ENCODE peak calls at places on chromosomes 4 and X, in six cellular contexts. F is fibroblast of lung, O is SK-N-SH, Z is neural progenitor cell, S is HCT116, V is keratinocyte. R is an unnamed sample. For H3K4me1, the result is how much of the 10 kb centered on the place peaks cover.

GRCh38 chr4:101730291-101731117 is 60.0 kb upstream of the BANK1 start:
- DNase-seq in F (peak), O (peak), Z (peak), S (peak), V (peak), R (peak)

GRCh38 chr4:27011401-27011800 is 150.8 kb downstream of the STIM2 start:
- DNase-seq in F (no peak), O (no peak), Z (no peak), S (no peak), V (no peak), R (no peak)

GRCh38 chrX:40299502-40300118 is 201.9 kb upstream of the BCOR start:
- DNase-seq in F (no peak), O (no peak), Z (no peak), S (no peak), V (no peak), R (no peak)

GRCh38 chr4:97911236-97911906 is 231.9 kb downstream of the STPG2 start:
- DNase-seq in F (no peak), O (no peak), Z (peak), S (no peak), V (no peak), R (peak)

GRCh38 chrX:150842198-150842553 is 56.3 kb downstream of the CD99L2 start:
- DNase-seq in F (no peak), O (no peak), Z (no peak), S (no peak), V (no peak), R (no peak)

GRCh38 chrX:23333842-23334535 is 660 bp upstream of the PTCHD1 start:
- DNase-seq in F (no peak), O (peak), Z (peak), S (no peak), V (no peak), R (no peak)

GRCh38 chrX:113675278-113675677 is 834.6 kb upstream of the AMOT start:
- DNase-seq in F (no peak), O (no peak), Z (no peak), S (no peak), V (no peak), R (no peak)

GRCh38 chr4:154608555-154609252 is 3.8 kb downstream of the FGG start:
- DNase-seq in F (no peak), O (no peak), Z (no peak), S (no peak), V (no peak), R (no peak)

GRCh38 chr4:101155368-101155767 is 192.0 kb downstream of the PPP3CA start:
- DNase-seq in F (peak), O (no peak), Z (peak), S (peak), V (peak), R (no peak)

GRCh38 chr4:55733874-55734437 is 85.6 kb upstream of the EXOC1L start:
- DNase-seq in F (peak), O (peak), Z (no peak), S (peak), V (peak), R (peak)

DNA sequence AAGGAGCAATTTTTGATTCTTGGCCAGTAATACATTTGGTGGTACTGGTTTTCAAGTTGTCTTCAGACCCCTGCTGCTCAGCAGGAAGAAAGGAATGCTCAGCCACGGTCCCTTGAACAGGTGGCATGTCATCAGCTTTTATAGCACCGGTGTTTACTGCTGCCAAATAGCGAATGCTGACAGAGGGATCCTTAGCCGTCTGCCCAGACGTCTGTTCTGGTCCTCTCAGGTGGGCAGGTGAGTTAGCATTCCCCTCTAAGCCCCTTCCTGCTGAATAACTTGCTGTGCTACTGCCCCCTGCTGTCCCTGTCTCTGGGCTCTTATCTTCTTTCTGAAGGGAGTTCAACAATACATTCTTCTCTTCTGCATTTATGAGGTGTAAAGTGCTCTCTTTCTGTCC is 28.4 kb downstream of the BOD1L1 start:
- DNase-seq in F (no peak), O (peak), Z (peak), S (no peak), V (no peak), R (no peak)
- TF ChIP-seq CTCF in F (peak), O (peak), Z (peak), S (peak), V (peak), R (no peak)

DNA sequence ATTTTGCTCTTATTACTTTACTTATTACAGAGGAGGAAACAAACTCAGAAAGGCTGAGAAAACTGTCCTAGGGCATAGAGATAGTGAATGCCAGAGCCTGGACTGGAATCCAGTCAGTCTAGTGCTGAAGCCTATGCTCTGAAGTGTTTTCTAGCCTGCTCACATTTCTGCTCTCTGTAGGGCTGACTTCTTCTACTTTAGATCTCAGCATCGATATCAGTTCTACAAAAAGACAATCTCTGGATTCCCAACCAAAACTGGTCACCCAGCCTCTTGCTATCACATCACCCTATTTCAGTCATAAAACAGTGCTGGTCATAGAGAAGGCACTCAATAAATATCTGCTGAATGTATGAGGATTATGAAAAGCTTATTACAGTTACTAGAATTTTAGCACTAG is 87.2 kb downstream of the FAM13A start:
- DNase-seq in F (no peak), O (no peak), Z (no peak), S (no peak), V (no peak), R (no peak)
- H3K9ac ChIP-seq in F (no peak), O (no peak), Z (no peak), S (no peak), V (no peak), R (no peak)

DNA sequence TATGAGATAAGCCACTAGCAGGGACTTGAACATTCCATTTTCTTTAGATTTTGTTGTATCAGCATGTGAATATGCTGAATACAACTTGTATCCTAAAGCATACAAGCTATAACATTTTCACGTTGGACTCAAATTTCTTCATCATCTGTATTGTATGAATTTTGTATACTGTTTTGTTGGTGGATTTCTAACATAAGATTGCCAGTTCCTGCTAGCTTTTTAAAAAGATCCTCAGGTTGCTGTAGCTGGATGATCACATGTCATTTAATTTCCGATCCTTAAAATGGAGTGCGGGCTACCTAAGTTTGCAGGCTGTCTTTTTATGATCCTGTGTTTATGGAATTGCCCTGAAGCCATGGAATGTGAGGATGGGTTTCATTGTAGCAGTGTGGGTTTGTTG is 6.9 kb downstream of the PDLIM5 start:
- DNase-seq in F (no peak), O (no peak), Z (no peak), S (no peak), V (no peak), R (no peak)
- H3K4me1 ChIP-seq in F (under half), O (under half), Z (half or more), S (under half), V (under half), R (under half)

DNA sequence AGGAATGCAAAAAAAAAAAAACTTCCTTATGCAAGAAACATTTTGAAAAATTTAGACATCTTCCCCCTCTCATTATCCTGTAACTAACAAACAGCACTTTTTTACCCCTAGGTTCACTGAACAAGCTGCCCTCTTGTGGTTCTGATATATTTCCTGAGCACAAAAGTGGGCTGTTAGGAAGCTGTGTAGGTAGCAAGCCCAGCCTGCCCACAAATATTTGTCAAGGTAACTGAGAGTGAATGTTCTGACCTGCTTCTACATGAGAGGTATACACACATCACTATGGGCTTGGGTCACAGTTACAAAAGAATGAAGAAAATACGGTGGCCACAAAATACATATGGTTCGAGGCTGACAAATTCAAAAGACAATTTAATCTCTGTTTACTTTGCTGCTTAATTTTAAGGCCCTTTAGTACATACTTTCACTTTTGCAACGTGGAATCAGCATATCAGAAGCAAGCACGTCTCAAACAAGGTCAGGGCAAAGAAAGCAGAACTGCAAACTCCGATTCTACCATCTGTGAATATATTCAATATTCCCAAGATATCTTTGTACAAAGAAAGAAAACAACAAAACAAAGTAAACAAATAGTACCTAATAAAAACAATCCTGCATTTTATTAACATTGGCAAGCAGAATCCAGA is 78.6 kb downstream of the RBM47 start:
- DNase-seq in F (peak), O (no peak), Z (peak), S (peak), V (peak), R (no peak)
- TF ChIP-seq CTCF in F (peak), O (peak), Z (peak), S (peak), V (peak), R (peak)

GRCh38 chr4:36332782-36333131 is 51.3 kb downstream of the DTHD1 start:
- DNase-seq in F (no peak), O (no peak), Z (no peak), S (no peak), V (no peak), R (no peak)
- H3K9ac ChIP-seq in F (no peak), O (no peak), Z (no peak), S (no peak), V (no peak), R (no peak)

GRCh38 chr4:560731-561211 is 15.3 kb downstream of the TMEM271 start:
- DNase-seq in F (no peak), O (no peak), Z (no peak), S (no peak), V (no peak), R (peak)
- H3K4me1 ChIP-seq in F (under half), O (under half), Z (under half), S (under half), V (under half), R (under half)